ENCODE peak calls at places on chromosomes 11 and 22, in seven cellular contexts. V is brain microvascular endothelial cell, G is PC-3, W is IMR-90, J is body of pancreas, Y is psoas muscle, P is aorta. E is an unnamed sample.

GRCh38 chr22:19568337-19569311 is 44.4 kb upstream of the CLDN5 start:
- DNase-seq in W (peak; percentile 95), J (no peak), V (peak; percentile 82), G (peak; percentile 92), P (no peak), Y (no peak), E (peak; percentile 45)

GRCh38 chr22:49779853-49780271 is 47.8 kb downstream of the BRD1 start:
- DNase-seq in Y (peak; percentile 85), W (no peak), P (peak; percentile 57), G (no peak), V (no peak), J (no peak), E (no peak)

GRCh38 chr22:39748877-39749276 is 144.7 kb downstream of the ENTHD1 start:
- DNase-seq in V (no peak), Y (no peak), G (peak; percentile 48), P (no peak), J (no peak), W (peak; percentile 97), E (no peak)

GRCh38 chr11:75275581-75275980 is 35.0 kb downstream of the TPBGL start:
- DNase-seq in P (peak; percentile 73), V (no peak), J (peak; percentile 31), Y (peak; percentile 68), G (no peak), W (peak; percentile 13), E (peak; percentile 93)

GRCh38 chr11:62752177-62752785 is 1.7 kb downstream of the ZBTB3 start:
- DNase-seq in V (no peak), G (no peak), W (no peak), J (no peak), P (peak; percentile 62), Y (no peak), E (no peak)

GRCh38 chr22:37222440-37222971 is 10.2 kb upstream of the SSTR3 start:
- DNase-seq in P (peak; percentile 58), V (no peak), W (no peak), J (no peak), G (no peak), Y (no peak), E (no peak)

GRCh38 chr11:69648679-69649575 is 8.0 kb downstream of the CCND1 start:
- DNase-seq in J (no peak), Y (no peak), P (peak; percentile 76), V (no peak), W (no peak), G (no peak), E (no peak)

GRCh38 chr22:21952586-21953571 is at the start of gene PPM1F:
- DNase-seq in V (peak; percentile 48), W (peak; percentile 55), G (peak; percentile 76), J (peak; percentile 90), P (peak; percentile 96), Y (peak; percentile 93), E (peak; percentile 81)

GRCh38 chr22:45878051-45878764 is 98.8 kb downstream of the WNT7B start:
- DNase-seq in W (no peak), Y (peak; percentile 39), V (no peak), P (peak; percentile 39), J (no peak), G (no peak), E (no peak)

GRCh38 chr11:120057595-120058581 is 80.0 kb downstream of the TRIM29 start:
- DNase-seq in J (no peak), P (no peak), Y (no peak), G (peak; percentile 51), W (no peak), V (peak; percentile 31), E (no peak)

GRCh38 chr11:93219440-93219839 is 21.6 kb upstream of the SLC36A4 start:
- DNase-seq in Y (no peak), J (no peak), P (no peak), V (no peak), G (no peak), W (no peak), E (no peak)

GRCh38 chr11:65014146-65014960 is at the start of gene ARL2:
- DNase-seq in Y (no peak), W (no peak), J (no peak), P (no peak), V (no peak), G (no peak), E (no peak)

GRCh38 chr11:82007536-82007935 is 726.1 kb downstream of the FAM181B start:
- DNase-seq in J (no peak), Y (no peak), G (no peak), W (no peak), V (no peak), P (no peak), E (no peak)

GRCh38 chr11:82009133-82009532 is 724.5 kb downstream of the FAM181B start:
- DNase-seq in V (no peak), Y (no peak), G (no peak), J (no peak), P (no peak), W (no peak), E (no peak)

DNA sequence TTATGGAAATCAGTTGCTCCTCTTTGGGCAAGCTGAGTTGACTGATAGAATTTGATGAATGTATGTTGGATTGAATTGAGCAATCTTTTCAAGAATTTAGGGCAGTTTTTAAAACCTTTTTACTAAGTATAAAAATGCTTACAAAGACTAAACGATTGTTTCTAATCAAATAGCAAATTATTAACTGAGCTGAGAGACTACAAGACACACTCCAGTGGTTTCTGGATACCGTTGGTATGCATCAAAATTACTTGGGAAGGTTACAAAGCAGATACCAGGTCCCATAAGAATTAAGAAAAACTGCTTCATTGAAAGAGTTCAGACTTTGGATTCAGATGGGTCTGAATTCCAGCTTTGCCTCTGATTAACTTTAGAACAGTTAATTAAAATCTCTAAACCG is 721.4 kb downstream of the FAM181B start:
- DNase-seq in V (no peak), G (no peak), W (no peak), P (no peak), J (no peak), Y (no peak), E (no peak)
- H3K4me3 ChIP-seq in V (no peak overlapping the region), G (no peak overlapping the region), W (no peak overlapping the region), P (no peak overlapping the region), J (no peak overlapping the region), Y (no peak overlapping the region), E (no peak overlapping the region)

DNA sequence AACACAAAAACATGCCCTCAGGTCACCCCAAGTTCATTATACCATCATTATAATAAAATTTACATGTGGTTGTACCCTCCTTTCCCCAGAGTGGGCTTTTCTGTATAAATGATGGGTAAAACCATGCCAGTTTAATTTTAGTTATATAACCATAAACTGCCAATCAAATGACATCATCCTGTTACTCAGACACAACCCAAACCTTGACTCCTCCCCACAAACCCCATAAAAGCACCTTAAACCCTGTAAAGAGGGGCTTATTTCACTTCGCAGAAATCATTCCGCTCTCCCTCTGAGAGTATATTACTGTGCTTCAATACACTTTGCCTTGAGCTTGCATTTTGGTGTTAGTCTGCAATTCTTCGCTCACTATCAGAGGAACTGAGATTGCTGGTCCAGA is 5.5 kb upstream of the APOL3 start:
- DNase-seq in G (no peak), P (no peak), V (no peak), Y (no peak), J (no peak), W (no peak), E (no peak)
- H3K27ac ChIP-seq in G (no peak overlapping the region), P (no peak overlapping the region), V (no peak overlapping the region), Y (no peak overlapping the region), J (no peak overlapping the region), W (no peak overlapping the region), E (no peak overlapping the region)

DNA sequence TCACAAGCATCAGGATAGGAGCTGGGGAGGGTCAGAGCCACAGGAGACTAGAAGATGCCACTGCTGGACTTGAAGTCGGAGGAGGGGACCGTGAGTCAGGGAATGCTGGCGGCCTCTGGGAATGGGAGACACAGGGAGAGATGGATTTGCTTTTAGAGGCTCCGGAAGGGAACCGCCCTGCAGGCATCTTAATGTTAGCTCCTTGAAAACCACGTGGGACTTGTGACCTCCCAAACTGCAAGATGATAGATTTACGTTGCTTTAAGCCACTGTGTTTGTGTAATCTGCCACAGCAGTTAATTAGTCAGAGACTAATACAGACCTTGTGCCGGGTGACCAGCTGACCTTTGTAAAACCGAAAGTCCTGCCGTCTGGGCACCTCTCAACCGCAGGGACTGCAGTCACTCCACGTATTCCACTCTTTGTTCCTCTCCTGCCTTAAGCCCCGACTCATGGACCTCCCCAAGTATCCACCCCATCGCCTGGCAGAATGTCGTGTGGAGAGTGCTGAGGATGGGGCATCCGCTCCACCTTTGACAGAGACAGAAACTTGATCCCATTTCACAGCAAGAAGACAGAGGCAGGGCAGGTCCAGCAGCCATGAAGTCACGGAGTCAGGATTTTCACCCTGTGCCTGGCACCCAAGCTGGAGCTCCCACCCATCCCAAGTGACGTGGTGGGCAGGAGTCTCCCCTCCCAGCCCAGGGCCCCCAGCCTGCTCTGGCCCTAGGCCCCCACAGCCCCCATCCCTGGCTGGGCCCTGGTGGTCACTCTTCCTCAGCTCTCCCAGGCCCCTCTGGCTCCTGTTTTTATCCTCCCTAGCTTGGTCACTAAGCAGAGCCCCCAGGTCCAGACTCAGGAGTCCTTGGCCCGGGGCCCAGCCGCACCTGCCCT is 19.4 kb upstream of the CTSD start:
- DNase-seq in V (no peak), J (no peak), Y (no peak), W (peak; percentile 52), P (no peak), G (peak; percentile 56), E (no peak)
- H3K4me3 ChIP-seq in V (no peak overlapping the region), J (no peak overlapping the region), Y (no peak overlapping the region), W (no peak overlapping the region), P (no peak overlapping the region), G (peak overlapping the region; percentile 46), E (no peak overlapping the region)

GRCh38 chr11:126357969-126358762 is 2.7 kb downstream of the ST3GAL4 start:
- DNase-seq in G (no peak), J (no peak), Y (no peak), P (peak; percentile 75), V (no peak), W (no peak), E (no peak)
- H3K27ac ChIP-seq in G (no peak overlapping the region), J (no peak overlapping the region), Y (no peak overlapping the region), P (no peak overlapping the region), V (no peak overlapping the region), W (no peak overlapping the region), E (no peak overlapping the region)

GRCh38 chr11:32437406-32438345 is 2.3 kb upstream of the WT1 start:
- DNase-seq in G (no peak), V (no peak), P (no peak), Y (no peak), W (no peak), J (no peak), E (no peak)
- H3K4me3 ChIP-seq in G (no peak overlapping the region), V (no peak overlapping the region), P (no peak overlapping the region), Y (no peak overlapping the region), W (no peak overlapping the region), J (no peak overlapping the region), E (no peak overlapping the region)

GRCh38 chr11:45839204-45839603 is 8.1 kb upstream of the CRY2 start:
- DNase-seq in Y (no peak), W (no peak), V (no peak), G (no peak), P (no peak), J (no peak), E (no peak)

GRCh38 chr11:45846174-45846675 is 1.1 kb upstream of the CRY2 start:
- DNase-seq in Y (no peak), J (no peak), P (no peak), G (no peak), V (no peak), W (no peak), E (no peak)

GRCh38 chr11:45844822-45845573 is 2.3 kb upstream of the CRY2 start:
- DNase-seq in G (no peak), W (no peak), P (no peak), V (no peak), J (no peak), Y (no peak), E (no peak)

GRCh38 chr11:45846974-45847907 is at the start of gene CRY2:
- DNase-seq in W (peak; percentile 96), Y (peak; percentile 100), P (peak; percentile 100), V (peak; percentile 98), J (peak; percentile 100), G (peak; percentile 98), E (peak; percentile 98)

GRCh38 chr11:45843158-45843924 is 3.9 kb upstream of the CRY2 start:
- DNase-seq in J (peak; percentile 96), G (peak; percentile 88), V (peak; percentile 95), W (peak; percentile 83), P (peak; percentile 96), Y (peak; percentile 94), E (peak; percentile 80)
- H3K27ac ChIP-seq in J (peak overlapping the region; percentile 90), G (peak overlapping the region; percentile 13), V (no peak overlapping the region), W (no peak overlapping the region), P (peak overlapping the region; percentile 20), Y (peak overlapping the region; percentile 36), E (no peak overlapping the region)

E was measured in endothelial cell of umbilical vein.